ENCODE peak calls at places on chromosomes 1 and 21, in four cellular contexts. P is dorsolateral prefrontal cortex, H is astrocyte of the spinal cord, D is epithelial cell of esophagus. I is an unnamed sample.

GRCh38 chr21:41611966-41612606 is 104.1 kb upstream of the TMPRSS2 start:
- DNase-seq in P (no peak), H (no peak), D (peak), I (peak)

GRCh38 chr1:220880726-220881506 is 1.7 kb downstream of the HLX start:
- DNase-seq in P (no peak), H (peak), D (peak), I (peak)

GRCh38 chr21:17402885-17403477 is 109.9 kb upstream of the CXADR start:
- DNase-seq in P (no peak), H (no peak), D (no peak), I (peak)

GRCh38 chr1:200708769-200709168 is 29.9 kb upstream of the CAMSAP2 start:
- DNase-seq in P (no peak), H (no peak), D (peak), I (peak)

GRCh38 chr1:197464039-197464438 is 196.0 kb downstream of the CRB1 start:
- DNase-seq in P (no peak), H (peak), D (peak), I (peak)

GRCh38 chr1:152886758-152887409 is 8.8 kb downstream of the SMCP start:
- DNase-seq in P (no peak), H (no peak), D (peak), I (peak)

GRCh38 chr1:90616395-90616794 is 100.7 kb downstream of the BARHL2 start:
- DNase-seq in P (peak), H (no peak), D (peak), I (peak)

GRCh38 chr1:24481843-24482610 is 20.6 kb upstream of the RCAN3 start:
- DNase-seq in P (no peak), H (no peak), D (no peak), I (no peak)

GRCh38 chr1:244063498-244063897 is 12.4 kb downstream of the ZBTB18 start:
- DNase-seq in P (no peak), H (no peak), D (no peak), I (no peak)

GRCh38 chr1:24900486-24900849 is 29.6 kb downstream of the RUNX3 start:
- DNase-seq in P (no peak), H (no peak), D (no peak), I (no peak)

GRCh38 chr1:239040523-239040922 is 345.8 kb upstream of the CHRM3 start:
- DNase-seq in P (no peak), H (no peak), D (no peak), I (no peak)

GRCh38 chr1:116152950-116153691 is 41.9 kb downstream of the MAB21L3 start:
- DNase-seq in P (no peak), H (no peak), D (no peak), I (no peak)

GRCh38 chr1:84995484-84996334 is 1.2 kb downstream of the MCOLN2 start:
- DNase-seq in P (no peak), H (no peak), D (no peak), I (no peak)

GRCh38 chr1:217528271-217528670 is 102.6 kb downstream of the GPATCH2 start:
- DNase-seq in P (no peak), H (peak), D (peak), I (peak)

GRCh38 chr1:156581661-156582387 is 2.3 kb downstream of the TTC24 start:
- DNase-seq in P (no peak), H (no peak), D (no peak), I (no peak)

GRCh38 chr1:231584117-231584516 is 42.5 kb upstream of the DISC1 start:
- DNase-seq in P (no peak), H (peak), D (peak), I (peak)

GRCh38 chr1:230176871-230177411 is 109.9 kb downstream of the GALNT2 start:
- DNase-seq in P (peak), H (no peak), D (no peak), I (no peak)

GRCh38 chr1:206809504-206810084 is 37.3 kb upstream of the IL10 start:
- DNase-seq in P (no peak), H (peak), D (peak), I (peak)

GRCh38 chr1:29519733-29520132 is 283.4 kb downstream of the PTPRU start:
- DNase-seq in P (no peak), H (peak), D (no peak), I (no peak)

GRCh38 chr1:41427943-41428735 is 56.3 kb downstream of the EDN2 start:
- DNase-seq in P (no peak), H (no peak), D (peak), I (no peak)

GRCh38 chr1:25743164-25744139 is 56.5 kb upstream of the SELENON start:
- DNase-seq in P (peak), H (peak), D (no peak), I (no peak)

GRCh38 chr21:14119038-14119437 is 91.7 kb downstream of the LIPI start:
- DNase-seq in P (no peak), H (no peak), D (no peak), I (no peak)

GRCh38 chr1:53076165-53076564 is 14.2 kb downstream of the PODN start:
- DNase-seq in P (no peak), H (no peak), D (no peak), I (no peak)

GRCh38 chr1:3733603-3734591 is 18.4 kb upstream of the CCDC27 start:
- DNase-seq in P (no peak), H (no peak), D (peak), I (peak)

GRCh38 chr1:204651843-204652421 is 33.6 kb downstream of the LRRN2 start:
- DNase-seq in P (no peak), H (no peak), D (no peak), I (no peak)

GRCh38 chr1:164611754-164612642 is 53.0 kb downstream of the PBX1 start:
- DNase-seq in P (no peak), H (peak), D (peak), I (peak)

GRCh38 chr1:70583522-70583921 is 172.5 kb downstream of the CTH start:
- DNase-seq in P (no peak), H (no peak), D (no peak), I (no peak)

GRCh38 chr1:242146640-242147039 is 147.7 kb upstream of the MAP1LC3C start:
- DNase-seq in P (no peak), H (no peak), D (no peak), I (no peak)
- H3K4me3 ChIP-seq in P (peak), H (peak), D (no peak), I (no peak)

GRCh38 chr1:14924012-14924452 is 229.5 kb upstream of the TMEM51 start:
- DNase-seq in P (no peak), H (peak), D (peak), I (no peak)
- H3K4me3 ChIP-seq in P (no peak), H (peak), D (peak), I (peak)

DNA sequence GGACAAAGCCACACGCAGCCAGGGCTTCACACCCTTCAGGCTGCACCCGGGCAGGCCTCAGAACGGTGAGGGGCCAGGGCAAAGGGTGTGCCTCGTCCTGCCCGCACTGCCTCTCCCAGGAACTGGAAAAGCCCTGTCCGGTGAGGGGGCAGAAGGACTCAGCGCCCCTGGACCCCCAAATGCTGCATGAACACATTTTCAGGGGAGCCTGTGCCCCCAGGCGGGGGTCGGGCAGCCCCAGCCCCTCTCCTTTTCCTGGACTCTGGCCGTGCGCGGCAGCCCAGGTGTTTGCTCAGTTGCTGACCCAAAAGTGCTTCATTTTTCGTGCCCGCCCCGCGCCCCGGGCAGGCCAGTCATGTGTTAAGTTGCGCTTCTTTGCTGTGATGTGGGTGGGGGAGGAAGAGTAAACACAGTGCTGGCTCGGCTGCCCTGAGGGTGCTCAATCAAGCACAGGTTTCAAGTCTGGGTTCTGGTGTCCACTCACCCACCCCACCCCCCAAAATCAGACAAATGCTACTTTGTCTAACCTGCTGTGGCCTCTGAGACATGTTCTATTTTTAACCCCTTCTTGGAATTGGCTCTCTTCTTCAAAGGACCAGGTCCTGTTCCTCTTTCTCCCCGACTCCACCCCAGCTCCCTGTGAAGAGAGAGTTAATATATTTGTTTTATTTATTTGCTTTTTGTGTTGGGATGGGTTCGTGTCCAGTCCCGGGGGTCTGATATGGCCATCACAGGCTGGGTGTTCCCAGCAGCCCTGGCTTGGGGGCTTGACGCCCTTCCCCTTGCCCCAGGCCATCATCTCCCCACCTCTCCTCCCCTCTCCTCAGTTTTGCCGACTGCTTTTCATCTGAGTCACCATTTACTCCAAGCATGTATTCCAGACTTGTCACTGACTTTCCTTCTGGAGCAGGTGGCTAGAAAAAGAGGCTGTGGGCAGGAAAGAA is 8.1 kb downstream of the PSRC1 start:
- DNase-seq in P (no peak), H (peak), D (peak), I (peak)
- H3K4me3 ChIP-seq in P (no peak), H (no peak), D (peak), I (no peak)

GRCh38 chr1:228445867-228446584 is 29.4 kb upstream of the TRIM17 start:
- DNase-seq in P (no peak), H (peak), D (peak), I (peak)
- H3K4me3 ChIP-seq in P (peak), H (peak), D (peak), I (peak)

DNA sequence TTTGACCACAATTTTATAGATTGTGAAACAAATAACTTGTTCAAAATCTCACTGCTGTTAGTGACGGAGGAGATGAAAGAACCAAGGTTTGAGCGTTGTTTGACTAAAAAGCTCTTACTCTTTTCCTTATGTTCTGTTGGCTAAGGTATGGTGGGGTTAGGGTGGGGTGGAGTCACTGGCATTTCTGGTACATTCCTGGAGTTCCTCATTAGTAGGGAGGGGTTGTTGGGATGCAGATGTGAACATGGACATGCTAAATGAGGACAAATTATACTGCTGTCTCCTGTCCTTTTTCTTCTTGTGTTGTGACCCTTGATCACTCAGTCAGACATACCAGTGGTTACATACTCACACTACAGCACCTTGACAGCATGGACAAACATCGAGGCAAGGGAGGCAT is 26.2 kb upstream of the CD1D start:
- DNase-seq in P (no peak), H (no peak), D (no peak), I (no peak)
- H3K4me3 ChIP-seq in P (no peak), H (no peak), D (no peak), I (no peak)

GRCh38 chr1:68116643-68117235 is 66.3 kb upstream of the DIRAS3 start:
- DNase-seq in P (peak), H (peak), D (peak), I (peak)
- H3K4me3 ChIP-seq in P (no peak), H (no peak), D (no peak), I (no peak)

DNA sequence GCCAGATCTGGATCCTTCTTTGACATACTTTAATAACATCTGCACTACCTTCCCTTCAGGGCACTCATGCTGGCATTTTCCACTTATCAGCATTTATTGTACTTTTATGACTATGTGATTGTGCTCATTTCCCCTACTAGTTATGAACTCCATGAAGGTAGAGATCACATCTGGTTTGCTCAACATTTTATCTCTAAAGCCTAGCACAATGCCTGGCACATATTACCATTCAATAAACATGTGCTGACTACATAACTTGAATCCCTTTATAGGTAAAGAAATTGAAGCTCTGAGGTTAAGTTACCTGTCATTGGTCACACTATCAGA is 221.2 kb downstream of the HHIPL2 start:
- DNase-seq in P (no peak), H (no peak), D (no peak), I (no peak)
- H3K4me3 ChIP-seq in P (no peak), H (no peak), D (no peak), I (no peak)

GRCh38 chr1:11731719-11732283 is 4.1 kb upstream of the AGTRAP start:
- DNase-seq in P (peak), H (peak), D (peak), I (no peak)

GRCh38 chr1:11729498-11730428 is 6.2 kb upstream of the AGTRAP start:
- DNase-seq in P (no peak), H (no peak), D (no peak), I (no peak)

GRCh38 chr1:11729155-11729497 is 6.8 kb upstream of the AGTRAP start:
- DNase-seq in P (no peak), H (no peak), D (no peak), I (no peak)

GRCh38 chr1:11728126-11728806 is 7.7 kb upstream of the AGTRAP start:
- DNase-seq in P (no peak), H (no peak), D (peak), I (peak)

DNA sequence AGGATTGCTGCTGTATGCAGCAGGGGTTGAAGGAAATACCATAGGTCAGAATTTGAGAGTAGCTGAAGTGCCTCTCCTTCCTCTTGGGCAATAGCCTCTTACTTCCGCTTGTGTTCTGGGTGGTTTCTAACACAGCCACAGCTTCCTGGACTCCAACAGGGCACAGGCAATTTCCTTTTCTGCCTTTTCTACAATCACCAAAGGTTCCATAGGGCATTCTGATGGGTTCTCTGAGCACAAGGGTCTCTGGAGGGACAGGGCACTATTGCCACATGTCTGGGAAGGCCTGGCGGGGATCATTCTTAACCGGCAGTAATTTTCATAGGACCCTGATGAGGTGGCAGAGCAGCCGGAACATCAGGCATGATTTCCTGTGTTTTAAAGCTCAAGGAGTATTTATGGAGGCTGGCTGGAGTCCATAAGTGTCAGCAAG is 5.5 kb upstream of the AGTRAP start:
- DNase-seq in P (no peak), H (no peak), D (peak), I (peak)
- H3K4me3 ChIP-seq in P (no peak), H (no peak), D (no peak), I (no peak)

GRCh38 chr1:18363436-18363835 is 117.3 kb upstream of the KLHDC7A start:
- DNase-seq in P (no peak), H (no peak), D (no peak), I (no peak)

GRCh38 chr1:18357831-18358230 is 122.9 kb upstream of the KLHDC7A start:
- DNase-seq in P (no peak), H (no peak), D (no peak), I (no peak)

GRCh38 chr1:18358600-18358999 is 122.1 kb upstream of the KLHDC7A start:
- DNase-seq in P (no peak), H (no peak), D (no peak), I (no peak)

GRCh38 chr1:18362150-18362549 is 118.6 kb upstream of the KLHDC7A start:
- DNase-seq in P (no peak), H (no peak), D (no peak), I (no peak)

GRCh38 chr1:18360251-18360650 is 120.5 kb upstream of the KLHDC7A start:
- DNase-seq in P (no peak), H (no peak), D (no peak), I (peak)
- H3K4me3 ChIP-seq in P (no peak), H (no peak), D (no peak), I (no peak)

GRCh38 chr1:23276531-23276930 is 59.2 kb upstream of the HTR1D start:
- DNase-seq in P (no peak), H (no peak), D (no peak), I (no peak)

GRCh38 chr1:23273450-23274133 is 56.3 kb upstream of the HTR1D start:
- DNase-seq in P (no peak), H (peak), D (peak), I (peak)

GRCh38 chr1:23274134-23274505 is 56.8 kb upstream of the HTR1D start:
- DNase-seq in P (no peak), H (no peak), D (peak), I (no peak)

GRCh38 chr1:23282967-23283366 is 61.1 kb downstream of the HNRNPR start:
- DNase-seq in P (no peak), H (peak), D (peak), I (peak)

DNA sequence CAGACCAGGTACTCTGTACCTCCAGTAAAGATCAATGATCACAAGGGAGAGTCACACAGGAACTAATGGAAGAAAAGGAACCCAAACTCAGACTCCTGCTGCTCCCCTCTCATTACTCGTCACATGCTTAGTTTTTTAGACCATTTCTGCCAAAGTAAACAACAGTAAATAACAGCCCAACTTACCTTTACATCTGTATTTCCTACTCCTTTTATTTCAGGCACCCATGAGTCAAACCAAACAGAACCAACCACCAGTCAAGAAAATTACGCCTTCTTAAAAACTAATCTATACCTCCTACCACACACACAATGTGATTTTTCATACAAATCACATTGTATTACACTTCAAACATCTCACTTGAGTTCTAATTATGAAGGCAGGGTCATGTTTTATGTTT is 61.4 kb upstream of the HTR1D start:
- DNase-seq in P (no peak), H (no peak), D (peak), I (peak)
- H3K4me3 ChIP-seq in P (no peak), H (no peak), D (no peak), I (no peak)

I was measured in bronchial epithelial cell.